ENCODE peak calls at places on chromosome 22, in eight cellular contexts. T is transverse colon, C is stomach, D is upper lobe of left lung, R is GM12891, E is endothelial cell of umbilical vein, M is SK-N-SH, K is HCT116. L is an unnamed sample.

GRCh38 chr22:23182289-23183106 is 2.2 kb downstream of the BCR start:
- DNase-seq in E (peak; percentile 68), D (peak; percentile 35), R (no peak), C (no peak), M (no peak), K (no peak), T (no peak), L (no peak)

GRCh38 chr22:41768420-41768819 is 32.1 kb upstream of the CCDC134 start:
- DNase-seq in M (no peak), K (no peak), T (no peak), R (no peak), C (no peak), D (no peak), E (peak; percentile 59), L (no peak)

GRCh38 chr22:50601669-50602337 is 1.2 kb downstream of the MAPK8IP2 start:
- DNase-seq in K (no peak), C (no peak), M (peak; percentile 36), R (no peak), D (no peak), E (no peak), T (no peak), L (no peak)

GRCh38 chr22:42814215-42814614 is 42.9 kb downstream of the ARFGAP3 start:
- DNase-seq in K (no peak), R (no peak), C (no peak), M (no peak), E (peak; percentile 80), D (no peak), T (no peak), L (no peak)

GRCh38 chr22:21937041-21937820 is 15.4 kb downstream of the PPM1F start:
- DNase-seq in E (no peak), T (peak; percentile 32), K (no peak), M (no peak), R (no peak), C (peak; percentile 62), D (peak; percentile 85), L (peak; percentile 65)

GRCh38 chr22:49258107-49259010 is 569.3 kb downstream of the BRD1 start:
- DNase-seq in R (no peak), E (no peak), D (no peak), T (no peak), M (no peak), K (no peak), C (peak; percentile 21), L (no peak)

GRCh38 chr22:38864361-38865191 is 7.4 kb downstream of the CBX6 start:
- DNase-seq in K (no peak), D (peak; percentile 49), E (peak; percentile 21), C (peak; percentile 70), M (no peak), R (no peak), T (peak; percentile 38), L (peak; percentile 40)

GRCh38 chr22:49603016-49603415 is 224.7 kb downstream of the BRD1 start:
- DNase-seq in D (no peak), E (no peak), T (no peak), R (no peak), M (no peak), K (no peak), C (no peak), L (no peak)

GRCh38 chr22:39907035-39907434 is 6.2 kb downstream of the GRAP2 start:
- DNase-seq in T (no peak), R (no peak), D (no peak), M (no peak), C (no peak), K (no peak), E (no peak), L (no peak)

GRCh38 chr22:40681451-40681850 is 2.2 kb downstream of the MCHR1 start:
- DNase-seq in E (no peak), T (no peak), C (no peak), D (no peak), R (no peak), K (no peak), M (no peak), L (no peak)

GRCh38 chr22:28907311-28908008 is 24.1 kb downstream of the ZNRF3 start:
- DNase-seq in T (no peak), R (no peak), E (no peak), M (no peak), D (no peak), C (no peak), K (no peak), L (no peak)

GRCh38 chr22:25747245-25747944 is 5.4 kb downstream of the MYO18B start:
- DNase-seq in E (peak; percentile 88), R (no peak), T (peak; percentile 56), K (peak; percentile 45), C (peak; percentile 74), D (no peak), M (peak; percentile 85), L (no peak)

GRCh38 chr22:41290262-41291221 is 4.6 kb upstream of the RANGAP1 start:
- DNase-seq in D (no peak), R (no peak), T (no peak), K (no peak), C (no peak), M (no peak), E (peak; percentile 80), L (no peak)

GRCh38 chr22:30396871-30397655 is at the start of gene SEC14L2:
- DNase-seq in D (peak; percentile 64), C (peak; percentile 79), M (peak; percentile 90), T (peak; percentile 78), K (peak; percentile 43), R (no peak), E (peak; percentile 52), L (peak; percentile 72)
- TF ChIP-seq POLR2AphosphoS5 in D (peak; percentile 3), C (peak; percentile 29), M (peak; percentile 69), T (peak; percentile 51), K (peak; percentile 84), R (no peak), E (peak; percentile 54), L (no peak)

GRCh38 chr22:27433585-27434190 is 367.9 kb downstream of the MN1 start:
- DNase-seq in T (no peak), R (no peak), E (peak; percentile 12), C (no peak), K (no peak), M (no peak), D (no peak), L (no peak)
- TF ChIP-seq POLR2AphosphoS5 in T (no peak), R (no peak), E (no peak), C (no peak), K (no peak), M (no peak), D (no peak), L (no peak)

DNA sequence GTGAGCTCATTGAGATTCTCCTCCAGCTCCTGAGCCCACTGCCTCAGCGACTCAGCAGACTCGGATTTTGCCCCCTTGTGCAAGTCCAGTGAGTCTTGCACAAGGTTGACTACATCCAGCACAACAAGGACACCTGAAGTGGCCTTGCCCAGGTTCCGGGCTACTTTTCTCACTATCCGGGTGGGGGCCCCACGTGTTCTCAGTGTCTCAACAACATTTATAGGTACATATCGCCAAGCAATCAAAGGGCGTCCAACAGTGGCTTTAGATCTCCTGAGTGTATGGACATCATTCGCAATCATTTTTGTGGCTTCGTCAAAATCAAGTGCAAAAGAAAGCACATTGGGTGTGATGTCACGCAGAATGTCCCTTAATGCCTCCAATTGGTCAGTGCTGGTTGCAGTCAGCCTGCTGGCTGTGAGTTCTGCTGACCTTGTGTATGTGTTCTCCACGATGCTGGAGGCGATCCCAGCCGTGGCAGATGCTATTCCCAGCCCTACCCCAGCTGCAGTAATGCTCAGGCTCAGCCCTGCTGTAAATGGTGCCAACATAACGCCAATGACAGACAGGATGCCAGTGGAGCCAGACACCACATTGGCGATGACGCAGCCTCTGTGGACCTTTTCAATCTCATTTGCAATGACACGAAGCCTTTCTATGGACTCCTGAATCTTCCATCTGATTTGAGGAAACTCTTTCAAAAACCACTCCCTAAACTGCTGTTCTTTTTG is 10.3 kb downstream of the APOL4 start:
- DNase-seq in R (no peak), T (peak; percentile 33), D (no peak), C (no peak), E (no peak), M (no peak), K (no peak), L (peak; percentile 21)
- TF ChIP-seq POLR2AphosphoS5 in R (no peak), T (no peak), D (no peak), C (peak; percentile 39), E (no peak), M (no peak), K (no peak), L (no peak)

GRCh38 chr22:43835166-43835565 is 23.1 kb upstream of the EFCAB6 start:
- DNase-seq in K (no peak), E (no peak), D (no peak), R (no peak), M (no peak), T (no peak), C (no peak), L (no peak)
- TF ChIP-seq POLR2AphosphoS5 in K (no peak), E (no peak), D (no peak), R (no peak), M (no peak), T (no peak), C (no peak), L (no peak)

GRCh38 chr22:30921108-30921507 is 47.5 kb downstream of the MORC2 start:
- DNase-seq in D (no peak), E (no peak), C (no peak), T (no peak), R (no peak), M (peak; percentile 26), K (no peak), L (no peak)
- TF ChIP-seq POLR2AphosphoS5 in D (no peak), E (no peak), C (no peak), T (no peak), R (no peak), M (no peak), K (no peak), L (no peak)

GRCh38 chr22:19181786-19182471 is 3.4 kb upstream of the SLC25A1 start:
- DNase-seq in R (no peak), T (no peak), K (no peak), D (no peak), E (no peak), C (no peak), M (no peak), L (no peak)
- TF ChIP-seq POLR2AphosphoS5 in R (no peak), T (no peak), K (no peak), D (no peak), E (no peak), C (no peak), M (no peak), L (no peak)

DNA sequence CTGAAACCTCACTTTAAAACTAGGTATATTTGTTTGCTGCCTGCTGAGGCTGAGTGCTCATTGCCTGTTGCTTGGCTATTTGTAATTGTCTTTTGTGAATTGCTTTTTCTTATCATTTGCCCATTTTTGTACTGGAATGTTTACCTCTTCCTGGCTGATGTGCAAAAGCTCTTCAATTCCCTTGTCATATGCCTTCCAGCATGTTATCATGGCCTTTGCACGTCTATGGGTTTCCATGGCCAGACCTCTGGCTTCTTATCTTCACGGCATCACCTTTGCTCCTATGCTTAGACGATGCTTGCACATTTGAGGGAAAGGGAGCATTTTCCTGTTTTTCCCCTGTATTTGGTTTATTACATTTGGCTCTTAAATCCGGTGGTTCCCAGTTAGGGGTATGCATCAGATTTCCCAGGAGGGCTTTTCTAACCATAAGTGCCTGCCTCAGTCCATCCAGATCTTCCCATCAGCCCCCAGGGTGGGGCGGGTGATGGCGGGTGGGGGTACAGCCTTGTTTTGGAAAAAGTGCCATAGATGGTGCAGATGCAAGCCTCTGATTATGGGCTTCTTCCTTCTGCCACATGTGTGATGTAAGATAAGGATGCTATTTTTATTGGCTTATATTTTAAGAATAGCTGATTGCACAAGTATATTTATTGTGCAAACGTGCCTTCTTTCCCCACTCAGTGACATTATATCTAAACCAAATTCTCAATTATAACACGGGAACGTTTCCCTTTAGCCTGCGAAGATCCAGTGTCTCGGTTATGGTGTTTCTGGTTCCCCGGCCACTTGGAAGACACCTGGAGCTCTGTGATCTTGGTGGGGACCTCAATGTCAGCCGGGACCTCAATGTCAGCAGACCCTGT is 70.6 kb upstream of the SEPTIN5 start:
- DNase-seq in T (no peak), R (no peak), K (no peak), C (no peak), D (no peak), M (no peak), E (peak; percentile 91), L (no peak)
- TF ChIP-seq POLR2AphosphoS5 in T (no peak), R (no peak), K (no peak), C (no peak), D (no peak), M (no peak), E (no peak), L (no peak)